ENCODE peak calls at places on chromosomes 13 and 19, in five cellular contexts. D is K562, X is IMR-90, M is SK-N-SH, G is GM12878. L is an unnamed sample.

GRCh38 chr19:49591731-49592485 is 926 bp downstream of the PRR12 start:
- DNase-seq in D (peak), X (peak), M (peak), G (no peak), L (peak)

GRCh38 chr19:31264379-31264778 is 84.9 kb downstream of the TSHZ3 start:
- DNase-seq in D (no peak), X (no peak), M (no peak), G (no peak), L (no peak)

GRCh38 chr13:50991624-50992610 is 82.3 kb downstream of the RNASEH2B start:
- DNase-seq in D (no peak), X (no peak), M (no peak), G (peak), L (no peak)

GRCh38 chr13:79662882-79663281 is 181.9 kb downstream of the NDFIP2 start:
- DNase-seq in D (no peak), X (no peak), M (no peak), G (no peak), L (no peak)

GRCh38 chr19:11806354-11807098 is 7.5 kb upstream of the ZNF440 start:
- DNase-seq in D (no peak), X (no peak), M (no peak), G (no peak), L (no peak)

GRCh38 chr19:6212403-6213265 is 67.1 kb downstream of the MLLT1 start:
- DNase-seq in D (no peak), X (no peak), M (peak), G (no peak), L (no peak)

GRCh38 chr19:51921949-51922348 is 5.3 kb upstream of the ZNF613 start:
- DNase-seq in D (peak), X (no peak), M (no peak), G (no peak), L (no peak)

GRCh38 chr13:48156466-48156865 is 61.6 kb upstream of the MED4 start:
- DNase-seq in D (peak), X (no peak), M (no peak), G (no peak), L (no peak)

GRCh38 chr13:47433461-47434005 is 536.7 kb upstream of the HTR2A start:
- DNase-seq in D (no peak), X (peak), M (no peak), G (no peak), L (no peak)

GRCh38 chr19:8261347-8261746 is 46.8 kb downstream of the CD320 start:
- DNase-seq in D (no peak), X (no peak), M (no peak), G (no peak), L (no peak)

GRCh38 chr19:7471696-7472620 is 16.9 kb downstream of the PEX11G start:
- DNase-seq in D (no peak), X (no peak), M (no peak), G (no peak), L (no peak)

GRCh38 chr13:21242236-21242635 is 65.8 kb downstream of the MRPL57 start:
- DNase-seq in D (no peak), X (no peak), M (peak), G (no peak), L (no peak)

GRCh38 chr13:44710576-44710975 is 134.4 kb upstream of the TSC22D1 start:
- DNase-seq in D (no peak), X (peak), M (no peak), G (peak), L (peak)

GRCh38 chr13:48660356-48661076 is 6.8 kb downstream of the CYSLTR2 start:
- DNase-seq in D (no peak), X (no peak), M (no peak), G (peak), L (no peak)

GRCh38 chr13:42041684-42042035 is 6.8 kb upstream of the DGKH start:
- DNase-seq in D (peak), X (peak), M (peak), G (peak), L (peak)

GRCh38 chr13:51584731-51585191 is 499 bp downstream of the WDFY2 start:
- DNase-seq in D (peak), X (peak), M (peak), G (no peak), L (peak)

GRCh38 chr19:49200238-49200862 is 42.8 kb downstream of the TRPM4 start:
- DNase-seq in D (peak), X (no peak), M (peak), G (no peak), L (peak)

GRCh38 chr19:7265963-7266362 is 28.3 kb downstream of the INSR start:
- DNase-seq in D (no peak), X (no peak), M (no peak), G (no peak), L (no peak)

GRCh38 chr19:46211201-46211881 is 18.2 kb upstream of the IGFL1 start:
- DNase-seq in D (no peak), X (no peak), M (no peak), G (no peak), L (peak)

GRCh38 chr13:43129021-43129420 is 105.6 kb downstream of the DNAJC15 start:
- DNase-seq in D (no peak), X (no peak), M (no peak), G (no peak), L (no peak)

GRCh38 chr19:46753420-46754155 is 7.3 kb upstream of the STRN4 start:
- DNase-seq in D (peak), X (no peak), M (peak), G (no peak), L (peak)

GRCh38 chr19:45484273-45484945 is 12.4 kb downstream of the RTN2 start:
- DNase-seq in D (no peak), X (no peak), M (no peak), G (no peak), L (no peak)

GRCh38 chr13:66886248-66886647 is 343.9 kb downstream of the PCDH9 start:
- DNase-seq in D (no peak), X (no peak), M (no peak), G (no peak), L (no peak)

GRCh38 chr13:99434258-99434788 is 66.9 kb upstream of the TM9SF2 start:
- DNase-seq in D (peak), X (no peak), M (no peak), G (no peak), L (no peak)

GRCh38 chr19:12995596-12996541 is 594 bp downstream of the NFIX start:
- DNase-seq in D (peak), X (peak), M (peak), G (no peak), L (no peak)

GRCh38 chr19:9324584-9324962 is 594 bp downstream of the ZNF559 start:
- DNase-seq in D (peak), X (no peak), M (peak), G (no peak), L (no peak)

GRCh38 chr13:53131361-53131760 is 102.7 kb downstream of the OLFM4 start:
- DNase-seq in D (no peak), X (no peak), M (no peak), G (no peak), L (no peak)

GRCh38 chr19:48938256-48938655 is 4.8 kb downstream of the DHDH start:
- DNase-seq in D (no peak), X (no peak), M (no peak), G (no peak), L (no peak)

GRCh38 chr13:72458701-72459100 is 268.7 kb downstream of the MZT1 start:
- DNase-seq in D (no peak), X (no peak), M (no peak), G (no peak), L (no peak)

GRCh38 chr19:32607479-32607878 is 26.5 kb downstream of the PDCD5 start:
- DNase-seq in D (no peak), X (no peak), M (no peak), G (no peak), L (no peak)

GRCh38 chr13:66036024-66036614 is 1194.0 kb downstream of the PCDH9 start:
- DNase-seq in D (peak), X (peak), M (no peak), G (no peak), L (no peak)

GRCh38 chr13:109998808-109999528 is 212.6 kb upstream of the IRS2 start:
- DNase-seq in D (no peak), X (peak), M (no peak), G (no peak), L (peak)

GRCh38 chr13:62137629-62138405 is 722.2 kb upstream of the PCDH20 start:
- DNase-seq in D (no peak), X (no peak), M (no peak), G (no peak), L (no peak)

GRCh38 chr19:31419871-31420430 is 70.7 kb upstream of the TSHZ3 start:
- DNase-seq in D (no peak), X (no peak), M (no peak), G (no peak), L (no peak)

GRCh38 chr13:40648841-40649240 is 17.6 kb downstream of the FOXO1 start:
- DNase-seq in D (no peak), X (no peak), M (no peak), G (no peak), L (no peak)

GRCh38 chr19:53634768-53635167 is 3.0 kb downstream of the DPRX start:
- DNase-seq in D (no peak), X (no peak), M (no peak), G (no peak), L (no peak)

GRCh38 chr19:15015946-15016542 is 33.2 kb upstream of the CASP14 start:
- DNase-seq in D (peak), X (no peak), M (no peak), G (no peak), L (no peak)

GRCh38 chr13:30744056-30744684 is 8.8 kb downstream of the ALOX5AP start:
- DNase-seq in D (peak), X (peak), M (no peak), G (peak), L (peak)
- H3K27ac ChIP-seq in D (no peak), X (peak), M (peak), G (no peak), L (peak)

GRCh38 chr19:21482863-21483276 is 22.5 kb upstream of the ZNF429 start:
- DNase-seq in D (peak), X (no peak), M (peak), G (no peak), L (no peak)
- TF ChIP-seq RCOR1 in D (no peak), X (no peak), M (no peak), G (no peak), L (no peak)

DNA sequence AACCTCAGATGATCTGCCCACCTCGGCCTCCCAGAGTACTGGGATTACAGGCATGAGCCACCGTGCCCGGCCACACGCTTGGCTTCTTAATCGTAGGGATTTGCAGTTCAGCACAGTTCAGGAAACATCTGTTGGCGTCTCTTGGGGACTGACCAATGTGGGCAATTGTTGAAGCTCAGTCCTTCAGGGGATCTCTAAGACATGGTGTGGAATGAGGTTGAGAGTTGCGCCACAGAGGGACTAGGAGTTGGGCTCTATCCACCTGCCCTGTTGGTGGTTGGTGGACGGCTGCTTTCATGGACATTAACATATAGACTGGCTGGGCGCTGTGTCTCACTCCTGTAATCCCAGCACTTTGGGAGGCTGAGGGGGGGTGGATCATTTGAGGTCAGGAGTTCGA is 37.3 kb upstream of the SIN3B start:
- DNase-seq in D (no peak), X (no peak), M (no peak), G (no peak), L (no peak)
- H3K27ac ChIP-seq in D (no peak), X (no peak), M (no peak), G (no peak), L (no peak)

GRCh38 chr13:112741185-112741755 is 51.4 kb downstream of the ATP11A start:
- DNase-seq in D (no peak), X (no peak), M (no peak), G (no peak), L (no peak)
- TF ChIP-seq RCOR1 in D (no peak), X (no peak), M (no peak), G (no peak), L (no peak)

DNA sequence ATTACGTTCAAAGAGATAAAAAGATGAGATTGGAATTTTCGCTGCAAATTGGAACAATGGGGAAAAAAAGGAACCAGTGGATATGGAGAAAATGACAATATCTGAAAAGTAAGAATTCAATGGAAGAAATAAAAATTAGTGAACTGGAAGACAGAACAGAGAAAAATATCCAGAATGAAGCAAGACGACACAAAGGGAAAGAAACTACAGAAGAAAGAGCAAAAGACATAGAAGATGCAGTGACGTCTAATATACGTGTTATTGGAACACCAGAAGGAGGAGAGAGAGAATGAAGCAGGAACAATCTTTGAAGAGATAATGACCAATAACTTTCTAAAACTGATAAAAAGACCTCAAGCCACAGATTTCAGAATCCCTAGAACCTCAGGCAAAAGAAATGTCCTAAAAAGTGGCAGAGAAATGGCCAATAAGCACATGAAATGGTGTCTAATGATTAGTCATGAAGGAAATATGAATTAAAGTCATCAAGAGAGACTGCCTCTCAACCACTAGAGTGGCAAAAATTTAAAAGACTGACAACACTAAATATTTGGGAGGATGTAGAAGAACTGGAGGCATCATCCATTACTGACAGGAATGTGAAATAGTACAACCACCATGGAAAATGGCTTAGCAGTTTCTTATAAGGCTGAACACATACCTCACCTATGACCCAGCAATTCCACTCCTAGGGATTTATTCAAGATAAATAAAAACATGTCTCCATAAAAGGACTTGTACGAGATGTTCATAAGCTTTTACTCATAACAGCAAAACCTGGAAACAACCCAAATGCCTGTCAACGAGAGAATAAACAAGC is 56.5 kb downstream of the GADD45B start:
- DNase-seq in D (no peak), X (peak), M (no peak), G (no peak), L (no peak)
- H3K27ac ChIP-seq in D (no peak), X (no peak), M (no peak), G (no peak), L (peak)

L was measured in A549.